ENCODE peak calls at places on chromosomes 1 and 21, in eight cellular contexts. M is stimulated activated CD4-positive, alpha-beta T cell treated with anti-CD3 and anti-CD28 coated beads, Interleukin-15, amount 100 ng/mL, for 1 hour; I is effector memory CD8-positive, alpha-beta T cell; R is choroid plexus epithelial cell; N is NCI-H524; Z is mucosa of gallbladder; K is effector memory CD4-positive, alpha-beta T cell; O is NCI-H460. L is an unnamed sample.
A peak's percentile ranks its signal among the peaks of the same experiment; 100 is the strongest.

GRCh38 chr1:167252986-167253385 is 32.3 kb downstream of the POU2F1 start:
- DNase-seq in Z (no peak), M (no peak), N (no peak), O (no peak), I (no peak), R (no peak), K (no peak), L (no peak)

GRCh38 chr1:205481629-205482071 is 22.8 kb upstream of the CDK18 start:
- DNase-seq in K (no peak), I (no peak), M (no peak), N (peak; percentile 78), Z (no peak), O (no peak), R (no peak), L (peak; percentile 75)

GRCh38 chr1:13893456-13893855 is 193.5 kb downstream of the PRDM2 start:
- DNase-seq in O (no peak), N (no peak), K (no peak), I (no peak), Z (no peak), M (no peak), R (no peak), L (no peak)

GRCh38 chr1:40438391-40439015 is 11.8 kb upstream of the ZFP69B start:
- DNase-seq in K (peak; percentile 5), I (peak; percentile 25), Z (no peak), N (no peak), M (no peak), O (no peak), R (peak; percentile 61), L (no peak)

GRCh38 chr1:198328458-198329032 is 171.7 kb downstream of the NEK7 start:
- DNase-seq in Z (no peak), I (no peak), M (no peak), O (no peak), K (no peak), N (no peak), R (no peak), L (no peak)

GRCh38 chr1:231527586-231528174 is 789 bp upstream of the TSNAX start:
- DNase-seq in Z (no peak), I (no peak), R (no peak), K (no peak), O (no peak), M (no peak), N (no peak), L (peak; percentile 31)

GRCh38 chr1:181793826-181794225 is 267.7 kb downstream of the ZNF648 start:
- DNase-seq in K (no peak), O (no peak), N (no peak), R (no peak), I (no peak), M (no peak), Z (no peak), L (no peak)

GRCh38 chr21:42474043-42474831 is 21.8 kb downstream of the RSPH1 start:
- DNase-seq in Z (peak; percentile 91), R (peak; percentile 15), M (no peak), N (peak; percentile 27), O (no peak), K (no peak), I (no peak), L (peak; percentile 59)

GRCh38 chr1:174399211-174399610 is 48.6 kb upstream of the GPR52 start:
- DNase-seq in I (no peak), K (no peak), M (no peak), R (no peak), N (no peak), Z (no peak), O (no peak), L (no peak)

GRCh38 chr1:235714205-235714897 is 64.8 kb upstream of the GNG4 start:
- DNase-seq in N (no peak), Z (no peak), O (no peak), K (no peak), I (no peak), M (no peak), R (no peak), L (peak; percentile 94)

L was measured in NCI-H2171 treated with DMSO at 0.1 percent for 48 hours.